ENCODE peak calls at places on chromosome 6, in four cellular contexts. Z, D, G and H are unnamed samples.
A peak's percentile ranks its signal among the peaks of the same experiment; 100 is the strongest.

GRCh38 chr6:107132330-107132954 is 17.1 kb upstream of the BEND3 start:
- DNase-seq in Z (no peak), G (no peak), D (no peak), H (no peak)

GRCh38 chr6:90413867-90414266 is 117.2 kb upstream of the BACH2 start:
- DNase-seq in D (peak; percentile 39), G (no peak), Z (peak; percentile 68), H (no peak)

GRCh38 chr6:56279346-56280080 is 32.1 kb upstream of the COL21A1 start:
- DNase-seq in G (no peak), Z (no peak), D (no peak), H (no peak)

GRCh38 chr6:13769655-13770053 is 44.7 kb downstream of the MCUR1 start:
- DNase-seq in D (no peak), G (peak; percentile 15), Z (peak; percentile 68), H (no peak)

GRCh38 chr6:816510-817084 is 123.7 kb upstream of the EXOC2 start:
- DNase-seq in D (no peak), G (no peak), Z (no peak), H (no peak)

GRCh38 chr6:131182991-131183425 is 47.7 kb downstream of the AKAP7 start:
- DNase-seq in G (no peak), D (peak; percentile 13), Z (peak; percentile 49), H (no peak)

GRCh38 chr6:106866875-106867658 is 107.5 kb downstream of the CD24 start:
- DNase-seq in G (no peak), Z (peak; percentile 43), D (no peak), H (no peak)

GRCh38 chr6:137040393-137040792 is 4.4 kb downstream of the IL20RA start:
- DNase-seq in D (no peak), Z (no peak), G (no peak), H (no peak)

GRCh38 chr6:150895898-150896632 is 30.6 kb downstream of the MTHFD1L start:
- DNase-seq in Z (no peak), D (no peak), G (no peak), H (no peak)

DNA sequence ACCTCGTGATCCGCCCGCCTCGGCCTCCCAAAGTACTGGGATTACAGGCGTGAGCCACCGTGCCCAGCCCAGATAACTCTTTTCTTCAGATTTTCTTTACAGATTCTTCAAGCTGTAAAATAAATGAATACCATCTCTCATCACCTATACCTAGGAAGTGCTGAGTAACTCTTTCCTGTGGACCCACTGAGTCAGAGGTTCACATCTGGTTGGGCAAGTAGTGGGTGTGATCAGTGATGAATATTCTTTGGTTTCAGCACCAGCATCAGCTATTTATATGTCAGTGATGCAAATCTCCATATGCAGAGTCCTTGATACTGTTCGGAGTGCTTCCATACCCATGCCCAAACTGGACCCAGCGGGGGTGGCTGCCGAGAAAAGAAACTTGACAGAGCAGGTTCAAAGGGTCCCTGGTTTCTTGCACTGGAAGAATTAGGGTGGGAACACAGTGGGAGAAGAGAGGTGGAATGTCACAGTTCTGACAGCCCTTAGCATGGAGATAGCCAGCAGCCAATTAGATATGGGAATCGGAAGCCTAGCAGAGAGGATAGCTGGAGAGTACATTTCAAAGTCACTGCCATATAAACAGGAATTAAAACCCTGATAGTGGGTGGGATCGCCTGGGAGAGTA is 64.9 kb upstream of the DDR1 start:
- DNase-seq in D (no peak), Z (no peak), G (no peak), H (no peak)
- H3K4me1 ChIP-seq in D (peaks cover 16% of the 10 kb centered on the region), Z (no peaks in the 10 kb centered on the region), G (peaks cover 27% of the 10 kb centered on the region), H (peaks cover 37% of the 10 kb centered on the region)

GRCh38 chr6:36605102-36605501 is 10.9 kb downstream of the SRSF3 start:
- DNase-seq in Z (no peak), G (no peak), D (no peak), H (no peak)
- H3K4me1 ChIP-seq in Z (no peaks in the 10 kb centered on the region), G (peaks cover 94% of the 10 kb centered on the region), D (no peaks in the 10 kb centered on the region), H (peaks cover 97% of the 10 kb centered on the region)

GRCh38 chr6:41512146-41512701 is 34.0 kb upstream of the FOXP4 start:
- DNase-seq in D (no peak), Z (no peak), G (no peak), H (no peak)
- H3K4me1 ChIP-seq in D (no peaks in the 10 kb centered on the region), Z (no peaks in the 10 kb centered on the region), G (no peaks in the 10 kb centered on the region), H (no peaks in the 10 kb centered on the region)

DNA sequence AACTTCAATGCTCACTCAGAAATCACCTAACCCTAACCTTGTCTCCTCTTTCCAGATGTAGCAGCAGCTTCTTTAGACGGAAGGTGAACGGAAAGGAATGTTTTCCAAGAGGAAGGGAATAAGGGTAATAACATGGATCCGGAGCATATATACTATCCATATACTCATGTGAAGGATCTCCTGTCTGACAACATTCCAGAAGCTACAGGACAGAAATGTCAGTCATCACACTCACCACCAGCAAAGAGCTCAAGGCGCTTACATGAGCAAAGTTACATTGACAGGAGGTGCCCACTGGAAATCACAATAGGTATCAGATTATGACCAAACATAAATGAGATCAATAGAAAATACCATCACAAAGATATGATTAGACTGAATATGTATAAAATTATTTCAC is 122.1 kb upstream of the CCDC28A start:
- DNase-seq in G (no peak), D (no peak), Z (no peak), H (no peak)
- H3K4me1 ChIP-seq in G (no peaks in the 10 kb centered on the region), D (no peaks in the 10 kb centered on the region), Z (no peaks in the 10 kb centered on the region), H (peaks cover 4% of the 10 kb centered on the region)

GRCh38 chr6:158015188-158015506 is 33.5 kb downstream of the SYNJ2 start:
- DNase-seq in Z (no peak), G (no peak), D (no peak), H (no peak)
- H3K4me1 ChIP-seq in Z (peaks cover 5% of the 10 kb centered on the region), G (peaks cover 35% of the 10 kb centered on the region), D (peaks cover 7% of the 10 kb centered on the region), H (peaks cover 5% of the 10 kb centered on the region)